ENCODE peak calls at places on chromosome X, in six cellular contexts. X, A, Y, P, Q and L are unnamed samples.

GRCh38 chrX:50211510-50211909 is 6.9 kb downstream of the CCNB3 start:
- DNase-seq in Y (peak; percentile 65), X (no peak), A (no peak), Q (no peak), P (peak; percentile 1), L (peak; percentile 42)

GRCh38 chrX:130771230-130771629 is 131.8 kb downstream of the ENOX2 start:
- DNase-seq in Q (no peak), A (no peak), X (no peak), Y (no peak), P (no peak), L (no peak)

GRCh38 chrX:40109288-40110008 is 11.7 kb upstream of the BCOR start:
- DNase-seq in P (peak; percentile 69), X (no peak), Q (peak; percentile 81), Y (peak; percentile 77), A (no peak), L (peak; percentile 56)

GRCh38 chrX:66017659-66018170 is 22.2 kb downstream of the VSIG4 start:
- DNase-seq in Y (peak; percentile 6), X (no peak), P (no peak), Q (no peak), A (no peak), L (no peak)

GRCh38 chrX:114650351-114650750 is 66.5 kb downstream of the HTR2C start:
- DNase-seq in Q (no peak), P (no peak), A (no peak), Y (no peak), X (no peak), L (peak; percentile 1)

GRCh38 chrX:9785944-9786741 is at the start of gene SHROOM2:
- DNase-seq in P (no peak), Q (peak; percentile 23), X (no peak), Y (peak; percentile 39), A (no peak), L (no peak)

GRCh38 chrX:12223650-12224049 is 85.4 kb downstream of the FRMPD4 start:
- DNase-seq in P (no peak), A (no peak), Q (no peak), Y (no peak), X (no peak), L (no peak)

GRCh38 chrX:17412692-17413091 is 37.7 kb downstream of the NHS start:
- DNase-seq in A (no peak), Q (peak; percentile 60), P (no peak), Y (no peak), X (no peak), L (peak; percentile 40)

GRCh38 chrX:133639726-133640125 is 224.4 kb upstream of the GPC4 start:
- DNase-seq in Q (no peak), X (no peak), P (no peak), Y (no peak), A (no peak), L (no peak)

GRCh38 chrX:153580700-153581386 is 18.1 kb downstream of the CCNQ start:
- DNase-seq in P (no peak), X (no peak), Q (no peak), A (no peak), Y (peak; percentile 69), L (no peak)

GRCh38 chrX:143788265-143788664 is 67.7 kb upstream of the SPANXN2 start:
- DNase-seq in Q (peak; percentile 7), X (no peak), A (no peak), P (no peak), Y (no peak), L (peak; percentile 29)

GRCh38 chrX:72243472-72243871 is 4.6 kb upstream of the ERCC6L start:
- DNase-seq in Y (no peak), X (no peak), A (no peak), Q (peak; percentile 41), P (no peak), L (peak; percentile 68)

GRCh38 chrX:12758291-12758690 is 32.9 kb upstream of the PRPS2 start:
- DNase-seq in P (no peak), Q (no peak), A (no peak), X (no peak), Y (no peak), L (no peak)

GRCh38 chrX:9558615-9559014 is 93.8 kb downstream of the TBL1X start:
- DNase-seq in A (no peak), Q (no peak), X (no peak), P (no peak), Y (no peak), L (no peak)

GRCh38 chrX:39152106-39152649 is 350.9 kb downstream of the MID1IP1 start:
- DNase-seq in X (peak; percentile 11), P (peak; percentile 40), Q (no peak), A (peak; percentile 49), Y (peak; percentile 89), L (no peak)

GRCh38 chrX:39559229-39559628 is 538.5 kb downstream of the BCOR start:
- DNase-seq in A (no peak), X (no peak), Q (peak; percentile 48), Y (no peak), P (no peak), L (peak; percentile 8)

GRCh38 chrX:47483310-47484268 is 567 bp upstream of the ZNF41 start:
- DNase-seq in P (no peak), A (peak; percentile 3), X (no peak), Q (peak; percentile 63), Y (peak; percentile 69), L (peak; percentile 25)

GRCh38 chrX:148540114-148540513 is 39.7 kb downstream of the AFF2 start:
- DNase-seq in X (no peak), P (no peak), Q (no peak), A (no peak), Y (no peak), L (no peak)

GRCh38 chrX:341541-342101 is 23.0 kb upstream of the GTPBP6 start:
- DNase-seq in A (no peak), Q (no peak), Y (no peak), P (no peak), X (no peak), L (no peak)

GRCh38 chrX:73028876-73029275 is 26.1 kb downstream of the PABPC1L2B start:
- DNase-seq in Q (no peak), Y (no peak), P (no peak), X (no peak), A (no peak), L (no peak)

GRCh38 chrX:129678176-129678880 is 23.6 kb upstream of the APLN start:
- DNase-seq in Q (peak; percentile 53), X (peak; percentile 24), P (peak; percentile 39), A (peak; percentile 47), Y (peak; percentile 40), L (no peak)

GRCh38 chrX:123851010-123851409 is 8.8 kb upstream of the XIAP start:
- DNase-seq in X (no peak), P (no peak), Y (no peak), A (no peak), Q (no peak), L (no peak)

GRCh38 chrX:41025926-41026325 is 59.3 kb upstream of the USP9X start:
- DNase-seq in X (no peak), Q (peak; percentile 49), Y (peak; percentile 51), P (no peak), A (no peak), L (peak; percentile 39)

GRCh38 chrX:10485331-10485730 is 135.1 kb downstream of the MID1 start:
- DNase-seq in Q (no peak), X (no peak), Y (no peak), A (no peak), P (no peak), L (no peak)

GRCh38 chrX:103800318-103800717 is 23.7 kb downstream of the PLP1 start:
- DNase-seq in P (no peak), Y (no peak), Q (no peak), A (no peak), X (no peak), L (no peak)

GRCh38 chrX:129771266-129771995 is 8.3 kb upstream of the SASH3 start:
- DNase-seq in Y (no peak), Q (no peak), X (peak; percentile 26), P (peak; percentile 62), A (no peak), L (no peak)

GRCh38 chrX:14903891-14904290 is 30.7 kb downstream of the MOSPD2 start:
- DNase-seq in A (no peak), P (no peak), X (no peak), Y (no peak), Q (no peak), L (no peak)